ENCODE peak calls at places on chromosomes 1 and 21, in ten cellular contexts. One of them, this sample, is unnamed. For H3K36me3 and H3K9me3, the result is how much of the 10 kb centered on the place peaks cover.

GRCh38 chr1:970973-971730 is 4.9 kb downstream of the PLEKHN1 start:
- DNase-seq in fibroblast of lung: no peak
- DNase-seq in uterus: no peak
- DNase-seq in CD4-positive, alpha-beta memory T cell: no peak
- DNase-seq in DND-41: no peak
- DNase-seq in Peyer's patch: no peak
- DNase-seq in naive thymus-derived CD4-positive, alpha-beta T cell: peak
- DNase-seq in K562: no peak
- DNase-seq in CD8-positive, alpha-beta memory T cell: no peak
- DNase-seq in GM12878: no peak
- DNase-seq in this sample: no peak

GRCh38 chr21:28805885-28806284 is 186.8 kb downstream of the LTN1 start:
- DNase-seq in GM12878: no peak
- DNase-seq in K562: no peak
- DNase-seq in CD8-positive, alpha-beta memory T cell: no peak
- DNase-seq in CD4-positive, alpha-beta memory T cell: no peak
- DNase-seq in uterus: peak
- DNase-seq in Peyer's patch: no peak
- DNase-seq in fibroblast of lung: peak
- DNase-seq in naive thymus-derived CD4-positive, alpha-beta T cell: no peak
- DNase-seq in DND-41: no peak
- DNase-seq in this sample: no peak

GRCh38 chr1:185409345-185409744 is 92.3 kb upstream of the IVNS1ABP start:
- DNase-seq in naive thymus-derived CD4-positive, alpha-beta T cell: no peak
- DNase-seq in GM12878: no peak
- DNase-seq in K562: no peak
- DNase-seq in CD4-positive, alpha-beta memory T cell: no peak
- DNase-seq in uterus: no peak
- DNase-seq in CD8-positive, alpha-beta memory T cell: no peak
- DNase-seq in Peyer's patch: no peak
- DNase-seq in DND-41: no peak
- DNase-seq in fibroblast of lung: no peak
- DNase-seq in this sample: no peak

GRCh38 chr1:15220825-15221431 is 26.1 kb upstream of the FHAD1 start:
- DNase-seq in DND-41: no peak
- DNase-seq in CD4-positive, alpha-beta memory T cell: no peak
- DNase-seq in K562: no peak
- DNase-seq in CD8-positive, alpha-beta memory T cell: no peak
- DNase-seq in GM12878: no peak
- DNase-seq in fibroblast of lung: no peak
- DNase-seq in naive thymus-derived CD4-positive, alpha-beta T cell: no peak
- DNase-seq in uterus: no peak
- DNase-seq in Peyer's patch: peak
- DNase-seq in this sample: no peak

GRCh38 chr1:71641903-71642302 is 561.1 kb upstream of the ZRANB2 start:
- DNase-seq in naive thymus-derived CD4-positive, alpha-beta T cell: no peak
- DNase-seq in GM12878: no peak
- DNase-seq in CD8-positive, alpha-beta memory T cell: no peak
- DNase-seq in Peyer's patch: no peak
- DNase-seq in K562: no peak
- DNase-seq in CD4-positive, alpha-beta memory T cell: no peak
- DNase-seq in DND-41: no peak
- DNase-seq in uterus: no peak
- DNase-seq in fibroblast of lung: no peak
- DNase-seq in this sample: no peak

GRCh38 chr1:167467126-167467725 is 51.1 kb downstream of the CD247 start:
- DNase-seq in Peyer's patch: peak
- DNase-seq in CD4-positive, alpha-beta memory T cell: no peak
- DNase-seq in GM12878: no peak
- DNase-seq in naive thymus-derived CD4-positive, alpha-beta T cell: no peak
- DNase-seq in DND-41: no peak
- DNase-seq in uterus: no peak
- DNase-seq in K562: no peak
- DNase-seq in fibroblast of lung: no peak
- DNase-seq in CD8-positive, alpha-beta memory T cell: no peak
- DNase-seq in this sample: peak

GRCh38 chr21:19048088-19048672 is 644.6 kb upstream of the TMPRSS15 start:
- DNase-seq in CD8-positive, alpha-beta memory T cell: no peak
- DNase-seq in fibroblast of lung: no peak
- DNase-seq in Peyer's patch: no peak
- DNase-seq in CD4-positive, alpha-beta memory T cell: no peak
- DNase-seq in uterus: no peak
- DNase-seq in DND-41: no peak
- DNase-seq in K562: no peak
- DNase-seq in GM12878: no peak
- DNase-seq in naive thymus-derived CD4-positive, alpha-beta T cell: no peak
- DNase-seq in this sample: no peak

GRCh38 chr21:35256468-35256988 is 207.4 kb upstream of the RUNX1 start:
- DNase-seq in fibroblast of lung: peak
- DNase-seq in GM12878: no peak
- DNase-seq in uterus: peak
- DNase-seq in DND-41: no peak
- DNase-seq in Peyer's patch: peak
- DNase-seq in naive thymus-derived CD4-positive, alpha-beta T cell: no peak
- DNase-seq in CD4-positive, alpha-beta memory T cell: no peak
- DNase-seq in K562: no peak
- DNase-seq in CD8-positive, alpha-beta memory T cell: no peak
- DNase-seq in this sample: no peak

GRCh38 chr1:231544943-231545592 is 16.6 kb downstream of the TSNAX start:
- DNase-seq in K562: no peak
- DNase-seq in CD4-positive, alpha-beta memory T cell: no peak
- DNase-seq in CD8-positive, alpha-beta memory T cell: no peak
- DNase-seq in fibroblast of lung: no peak
- DNase-seq in DND-41: no peak
- DNase-seq in GM12878: no peak
- DNase-seq in naive thymus-derived CD4-positive, alpha-beta T cell: no peak
- DNase-seq in uterus: no peak
- DNase-seq in Peyer's patch: no peak
- DNase-seq in this sample: no peak

GRCh38 chr1:5883129-5884048 is 108.8 kb downstream of the NPHP4 start:
- DNase-seq in fibroblast of lung: no peak
- DNase-seq in GM12878: no peak
- DNase-seq in K562: no peak
- DNase-seq in CD8-positive, alpha-beta memory T cell: no peak
- DNase-seq in CD4-positive, alpha-beta memory T cell: no peak
- DNase-seq in DND-41: no peak
- DNase-seq in naive thymus-derived CD4-positive, alpha-beta T cell: no peak
- DNase-seq in Peyer's patch: no peak
- DNase-seq in uterus: no peak
- DNase-seq in this sample: no peak

DNA sequence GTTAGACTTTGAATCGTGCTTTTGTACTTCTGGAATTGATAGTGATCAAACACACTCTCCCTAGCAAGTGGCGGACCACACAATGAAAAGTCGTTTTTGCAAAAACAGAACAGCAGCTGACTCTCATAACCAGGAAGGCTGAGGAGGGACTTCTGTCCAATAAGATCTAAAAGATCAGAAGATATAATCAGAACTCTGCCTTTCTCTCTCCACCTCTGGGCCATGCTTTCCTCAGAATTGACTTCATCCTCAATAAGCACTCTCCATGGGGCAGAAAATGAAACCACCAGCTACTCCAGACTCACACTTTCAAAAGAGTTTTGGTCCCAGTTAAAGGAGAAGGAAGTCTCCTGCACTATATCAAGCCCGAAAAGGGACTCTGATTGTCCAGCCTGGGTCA is 55.3 kb upstream of the SAMD13 start:
- DNase-seq in fibroblast of lung: no peak
- DNase-seq in uterus: no peak
- DNase-seq in CD4-positive, alpha-beta memory T cell: no peak
- DNase-seq in Peyer's patch: no peak
- DNase-seq in K562: no peak
- DNase-seq in naive thymus-derived CD4-positive, alpha-beta T cell: no peak
- DNase-seq in CD8-positive, alpha-beta memory T cell: no peak
- DNase-seq in GM12878: no peak
- DNase-seq in DND-41: no peak
- DNase-seq in this sample: no peak
- H3K27ac ChIP-seq in fibroblast of lung: no peak
- H3K27ac ChIP-seq in uterus: peak
- H3K27ac ChIP-seq in CD4-positive, alpha-beta memory T cell: no peak
- H3K27ac ChIP-seq in Peyer's patch: no peak
- H3K27ac ChIP-seq in K562: no peak
- H3K27ac ChIP-seq in naive thymus-derived CD4-positive, alpha-beta T cell: no peak
- H3K27ac ChIP-seq in CD8-positive, alpha-beta memory T cell: no peak
- H3K27ac ChIP-seq in GM12878: no peak
- H3K27ac ChIP-seq in DND-41: no peak
- H3K27ac ChIP-seq in this sample: no peak

GRCh38 chr1:87333692-87334347 is 5.1 kb downstream of the LMO4 start:
- DNase-seq in CD4-positive, alpha-beta memory T cell: peak
- DNase-seq in fibroblast of lung: peak
- DNase-seq in K562: no peak
- DNase-seq in DND-41: no peak
- DNase-seq in CD8-positive, alpha-beta memory T cell: no peak
- DNase-seq in naive thymus-derived CD4-positive, alpha-beta T cell: peak
- DNase-seq in uterus: no peak
- DNase-seq in Peyer's patch: no peak
- DNase-seq in GM12878: no peak
- DNase-seq in this sample: no peak
- H3K36me3 ChIP-seq in CD4-positive, alpha-beta memory T cell: under half
- H3K36me3 ChIP-seq in fibroblast of lung: under half
- H3K36me3 ChIP-seq in K562: under half
- H3K36me3 ChIP-seq in DND-41: under half
- H3K36me3 ChIP-seq in CD8-positive, alpha-beta memory T cell: under half
- H3K36me3 ChIP-seq in naive thymus-derived CD4-positive, alpha-beta T cell: under half
- H3K36me3 ChIP-seq in uterus: under half
- H3K36me3 ChIP-seq in Peyer's patch: under half
- H3K36me3 ChIP-seq in GM12878: under half
- H3K36me3 ChIP-seq in this sample: half or more

DNA sequence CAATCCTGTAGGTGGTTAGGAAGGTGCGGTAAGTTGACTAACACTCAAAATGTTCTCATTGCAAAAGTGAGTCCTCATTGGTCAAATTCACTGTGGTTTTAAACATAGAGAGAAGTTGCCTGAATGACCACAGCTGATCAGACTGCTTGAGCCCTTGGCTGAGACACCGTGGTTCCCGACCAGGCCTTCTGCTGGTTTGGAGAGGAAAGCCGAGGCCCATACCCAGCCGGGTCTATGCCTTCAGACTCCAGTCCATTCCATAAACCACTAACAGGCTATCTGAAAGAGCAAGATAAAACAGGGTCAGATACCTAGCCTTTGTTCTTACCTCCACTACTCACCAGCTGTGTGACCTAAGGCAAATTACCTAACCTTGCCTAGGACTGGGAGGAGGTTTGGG is 133.9 kb downstream of the LMX1A start:
- DNase-seq in DND-41: no peak
- DNase-seq in uterus: no peak
- DNase-seq in Peyer's patch: no peak
- DNase-seq in GM12878: no peak
- DNase-seq in naive thymus-derived CD4-positive, alpha-beta T cell: no peak
- DNase-seq in CD4-positive, alpha-beta memory T cell: no peak
- DNase-seq in fibroblast of lung: no peak
- DNase-seq in K562: no peak
- DNase-seq in CD8-positive, alpha-beta memory T cell: no peak
- DNase-seq in this sample: no peak
- H3K9me3 ChIP-seq in DND-41: under half
- H3K9me3 ChIP-seq in uterus: under half
- H3K9me3 ChIP-seq in Peyer's patch: under half
- H3K9me3 ChIP-seq in GM12878: under half
- H3K9me3 ChIP-seq in naive thymus-derived CD4-positive, alpha-beta T cell: under half
- H3K9me3 ChIP-seq in CD4-positive, alpha-beta memory T cell: under half
- H3K9me3 ChIP-seq in fibroblast of lung: under half
- H3K9me3 ChIP-seq in K562: under half
- H3K9me3 ChIP-seq in CD8-positive, alpha-beta memory T cell: under half
- H3K9me3 ChIP-seq in this sample: under half

DNA sequence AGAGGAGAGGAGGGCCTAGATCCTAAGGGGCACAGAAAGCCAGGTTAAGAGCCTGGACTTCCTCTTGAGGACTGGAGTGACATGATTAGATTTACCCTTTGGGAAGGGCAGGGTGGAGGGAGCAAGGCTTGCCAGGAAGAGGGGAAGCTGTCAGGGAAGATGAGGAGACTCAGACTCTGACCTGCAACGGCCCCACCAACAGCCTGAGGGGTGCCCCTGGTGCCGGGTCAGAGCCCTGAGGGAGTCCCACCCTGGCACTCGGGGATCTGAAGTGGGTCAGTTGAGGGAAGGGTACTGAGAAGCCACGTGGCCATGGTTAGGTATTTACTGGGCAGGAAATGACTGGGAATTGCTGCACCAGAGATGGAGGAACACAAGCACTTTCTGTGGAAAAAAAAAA is 9.8 kb downstream of the ECE1 start:
- DNase-seq in naive thymus-derived CD4-positive, alpha-beta T cell: no peak
- DNase-seq in K562: no peak
- DNase-seq in DND-41: no peak
- DNase-seq in fibroblast of lung: no peak
- DNase-seq in Peyer's patch: no peak
- DNase-seq in uterus: no peak
- DNase-seq in CD8-positive, alpha-beta memory T cell: no peak
- DNase-seq in GM12878: no peak
- DNase-seq in CD4-positive, alpha-beta memory T cell: no peak
- DNase-seq in this sample: no peak
- H3K27ac ChIP-seq in naive thymus-derived CD4-positive, alpha-beta T cell: peak
- H3K27ac ChIP-seq in K562: no peak
- H3K27ac ChIP-seq in DND-41: no peak
- H3K27ac ChIP-seq in fibroblast of lung: peak
- H3K27ac ChIP-seq in Peyer's patch: peak
- H3K27ac ChIP-seq in uterus: peak
- H3K27ac ChIP-seq in CD8-positive, alpha-beta memory T cell: peak
- H3K27ac ChIP-seq in GM12878: no peak
- H3K27ac ChIP-seq in CD4-positive, alpha-beta memory T cell: peak
- H3K27ac ChIP-seq in this sample: no peak

DNA sequence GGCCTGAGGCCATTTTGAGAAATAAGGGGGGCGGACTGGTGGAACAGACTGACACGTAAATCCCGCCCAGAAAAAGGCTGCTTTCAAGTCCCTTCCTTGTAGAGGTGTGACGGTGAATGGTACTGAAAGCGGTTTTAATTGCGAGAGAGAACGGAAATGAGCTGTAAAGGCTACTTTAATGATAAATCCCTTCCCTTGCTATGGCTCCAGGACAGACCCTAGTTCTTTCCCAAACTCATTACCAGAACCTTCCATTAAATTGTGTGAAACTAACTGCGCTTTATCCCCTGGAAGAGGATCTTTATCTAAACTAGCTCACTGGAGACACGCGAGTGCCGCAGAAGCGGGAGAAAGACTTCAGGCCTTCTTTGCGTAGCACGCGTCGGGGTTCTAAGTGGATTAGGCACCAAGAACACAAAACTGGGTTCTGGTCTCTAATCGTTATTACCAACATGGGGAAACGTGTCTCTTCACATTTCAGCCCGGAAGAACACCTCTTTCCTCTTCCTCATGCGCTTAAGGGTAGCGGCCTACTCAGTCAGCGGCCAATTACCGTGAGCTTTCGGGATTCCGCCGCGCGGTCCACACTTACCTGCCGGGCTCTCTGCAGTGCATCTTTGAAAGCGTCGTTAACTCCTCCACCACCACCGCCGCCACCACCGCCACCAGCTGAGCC is 441 bp downstream of the FUBP1 start:
- DNase-seq in K562: peak
- DNase-seq in Peyer's patch: peak
- DNase-seq in DND-41: peak
- DNase-seq in GM12878: peak
- DNase-seq in fibroblast of lung: peak
- DNase-seq in uterus: peak
- DNase-seq in CD8-positive, alpha-beta memory T cell: peak
- DNase-seq in CD4-positive, alpha-beta memory T cell: peak
- DNase-seq in naive thymus-derived CD4-positive, alpha-beta T cell: peak
- DNase-seq in this sample: peak
- H3K36me3 ChIP-seq in K562: half or more
- H3K36me3 ChIP-seq in Peyer's patch: under half
- H3K36me3 ChIP-seq in DND-41: under half
- H3K36me3 ChIP-seq in GM12878: under half
- H3K36me3 ChIP-seq in fibroblast of lung: under half
- H3K36me3 ChIP-seq in uterus: under half
- H3K36me3 ChIP-seq in CD8-positive, alpha-beta memory T cell: under half
- H3K36me3 ChIP-seq in CD4-positive, alpha-beta memory T cell: under half
- H3K36me3 ChIP-seq in naive thymus-derived CD4-positive, alpha-beta T cell: under half
- H3K36me3 ChIP-seq in this sample: half or more